ENCODE peak calls at places on chromosomes 1 and 21, in six cellular contexts. N is stomach, T is lower leg skin, A is A549, V is IMR-90, H is breast epithelium. P is an unnamed sample.

GRCh38 chr1:81702903-81703302 is 97.8 kb upstream of the ADGRL2 start:
- DNase-seq in N (no peak), T (no peak), A (peak), V (peak), H (no peak), P (no peak)

GRCh38 chr1:211632808-211633522 is 42.5 kb downstream of the NEK2 start:
- DNase-seq in N (no peak), T (no peak), A (no peak), V (peak), H (no peak), P (peak)

GRCh38 chr21:38249256-38249655 is 7.5 kb upstream of the KCNJ15 start:
- DNase-seq in N (no peak), T (no peak), A (no peak), V (no peak), H (no peak), P (no peak)

GRCh38 chr1:59046730-59047157 is 250.2 kb upstream of the FGGY start:
- DNase-seq in N (peak), T (no peak), A (no peak), V (peak), H (no peak), P (no peak)

GRCh38 chr1:155976913-155977606 is 1.3 kb downstream of the ARHGEF2 start:
- DNase-seq in N (no peak), T (no peak), A (no peak), V (no peak), H (no peak), P (no peak)

GRCh38 chr1:64823691-64824476 is 79.0 kb downstream of the RAVER2 start:
- DNase-seq in N (peak), T (peak), A (peak), V (peak), H (no peak), P (no peak)

GRCh38 chr1:33099290-33100118 is 18.6 kb downstream of the AZIN2 start:
- DNase-seq in N (peak), T (peak), A (no peak), V (peak), H (peak), P (no peak)

GRCh38 chr1:62185677-62186076 is 9.0 kb upstream of the L1TD1 start:
- DNase-seq in N (no peak), T (no peak), A (no peak), V (no peak), H (no peak), P (no peak)

GRCh38 chr1:220879090-220879508 is at the start of gene HLX:
- DNase-seq in N (peak), T (peak), A (peak), V (peak), H (no peak), P (peak)

GRCh38 chr1:68528243-68528642 is 31.4 kb upstream of the DEPDC1 start:
- DNase-seq in N (no peak), T (no peak), A (no peak), V (no peak), H (no peak), P (no peak)

GRCh38 chr1:219276029-219276738 is 102.5 kb downstream of the LYPLAL1 start:
- DNase-seq in N (no peak), T (no peak), A (no peak), V (no peak), H (no peak), P (no peak)

GRCh38 chr1:64811131-64811530 is 66.3 kb downstream of the RAVER2 start:
- DNase-seq in N (no peak), T (no peak), A (no peak), V (no peak), H (no peak), P (no peak)

GRCh38 chr1:151221616-151222015 is 23.3 kb downstream of the PIP5K1A start:
- DNase-seq in N (no peak), T (no peak), A (no peak), V (no peak), H (no peak), P (no peak)

GRCh38 chr1:243507001-243507671 is 251.3 kb downstream of the SDCCAG8 start:
- DNase-seq in N (no peak), T (no peak), A (no peak), V (peak), H (no peak), P (no peak)

DNA sequence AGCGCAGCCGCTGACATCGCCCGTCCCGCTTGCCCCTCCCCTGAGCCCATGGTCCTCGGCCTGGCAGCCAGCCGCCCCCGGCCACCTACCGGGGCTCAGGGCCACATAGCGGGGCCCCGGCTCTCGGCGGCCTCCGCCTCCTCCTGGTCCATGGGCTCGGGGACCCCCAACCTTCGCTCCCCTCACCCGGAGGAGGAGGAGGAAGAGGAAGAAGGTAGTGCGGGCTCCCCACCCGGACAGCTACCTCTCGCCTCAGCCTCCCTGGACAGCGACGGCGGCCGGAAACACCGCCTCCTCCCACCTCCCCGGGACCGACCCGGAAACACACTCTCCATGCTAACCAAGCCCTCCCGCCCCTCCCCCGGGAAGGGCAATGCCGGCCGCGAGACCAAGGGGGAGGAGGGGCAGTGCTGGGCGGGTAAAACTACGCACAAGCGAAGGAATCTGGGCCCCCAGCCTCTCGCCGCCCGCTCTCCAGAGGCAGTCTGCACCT is at the start of gene KIAA0319L:
- DNase-seq in N (peak), T (no peak), A (peak), V (peak), H (no peak), P (peak)
- TF ChIP-seq POLR2A in N (peak), T (no peak), A (peak), V (no peak), H (peak), P (peak)

DNA sequence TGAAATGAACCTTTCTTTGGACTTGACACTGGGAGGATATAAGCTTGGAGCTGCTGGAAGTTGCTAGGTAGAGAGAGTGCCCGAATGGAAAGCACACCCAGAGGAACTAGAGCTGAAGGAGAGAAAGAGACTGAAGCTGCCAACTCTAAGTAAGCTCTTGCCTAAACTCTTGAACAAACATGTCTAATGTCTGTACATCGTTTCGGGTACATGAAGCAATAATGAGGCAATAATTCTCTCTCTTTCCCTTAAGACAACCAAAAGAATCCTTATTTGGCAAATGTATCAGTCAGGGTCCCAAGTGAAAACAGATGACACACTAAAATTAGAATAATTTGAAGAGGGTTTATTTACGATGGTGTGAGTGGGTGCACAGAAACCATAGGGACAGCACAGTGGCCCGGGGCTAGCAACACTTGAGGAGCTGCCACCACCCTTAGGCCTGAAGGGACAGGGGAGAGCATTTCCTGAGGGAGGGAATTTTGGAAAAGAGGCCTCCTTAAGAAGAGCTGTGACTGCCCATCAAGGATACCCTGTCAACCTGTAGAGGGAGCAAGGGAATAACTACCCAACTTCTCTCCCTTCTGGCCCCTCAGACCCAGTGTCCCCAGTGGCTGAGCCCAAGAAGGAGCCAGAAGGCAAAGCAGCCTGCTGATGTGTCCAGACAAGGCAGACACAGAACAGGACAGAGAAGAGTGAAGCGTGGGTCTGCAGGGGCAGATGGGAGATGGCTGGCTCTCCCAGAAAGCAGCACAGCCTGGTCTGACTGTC is 36.1 kb upstream of the KHDRBS1 start:
- DNase-seq in N (no peak), T (no peak), A (peak), V (peak), H (no peak), P (no peak)
- TF ChIP-seq CTCF in N (no peak), T (no peak), A (no peak), V (peak), H (peak), P (no peak)

DNA sequence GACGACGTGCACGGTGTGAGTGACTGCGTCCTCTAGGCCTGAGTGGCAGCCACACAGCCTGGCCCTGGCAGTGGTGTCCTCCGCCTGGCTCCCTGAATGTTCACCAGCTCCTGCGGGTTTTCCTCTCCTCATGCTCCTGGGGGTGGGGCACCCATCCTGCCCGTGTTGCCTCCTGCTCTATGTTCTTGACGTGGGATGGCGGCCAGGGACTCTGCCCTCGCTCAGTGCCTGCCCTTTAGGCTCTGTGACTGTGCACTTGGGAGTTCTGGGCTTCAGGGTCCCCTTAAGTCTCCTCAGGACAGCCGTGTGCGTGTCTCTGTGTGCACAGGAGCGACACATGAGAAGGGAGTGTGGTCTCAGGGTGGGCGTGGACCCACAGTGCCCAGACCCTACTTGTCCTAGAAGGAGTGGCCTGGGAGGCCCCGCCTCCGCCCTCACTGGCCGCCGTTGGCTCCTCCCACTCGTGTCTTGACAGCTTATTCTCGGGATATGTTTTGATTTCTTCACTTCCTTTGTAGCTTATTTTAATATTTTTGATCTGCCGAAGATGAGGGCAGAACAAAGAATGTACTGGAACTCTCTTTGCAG is 3.6 kb downstream of the SKI start:
- DNase-seq in N (peak), T (peak), A (peak), V (peak), H (no peak), P (peak)
- TF ChIP-seq POLR2A in N (no peak), T (no peak), A (no peak), V (no peak), H (no peak), P (peak)

GRCh38 chr1:192609110-192610079 is 26.6 kb upstream of the RGS13 start:
- DNase-seq in N (peak), T (peak), A (no peak), V (no peak), H (no peak), P (peak)
- TF ChIP-seq CTCF in N (no peak), T (no peak), A (no peak), V (no peak), H (no peak), P (no peak)

GRCh38 chr1:113978863-113979702 is at the start of gene OLFML3:
- DNase-seq in N (peak), T (peak), A (peak), V (peak), H (peak), P (no peak)
- TF ChIP-seq POLR2A in N (no peak), T (no peak), A (no peak), V (peak), H (no peak), P (no peak)

DNA sequence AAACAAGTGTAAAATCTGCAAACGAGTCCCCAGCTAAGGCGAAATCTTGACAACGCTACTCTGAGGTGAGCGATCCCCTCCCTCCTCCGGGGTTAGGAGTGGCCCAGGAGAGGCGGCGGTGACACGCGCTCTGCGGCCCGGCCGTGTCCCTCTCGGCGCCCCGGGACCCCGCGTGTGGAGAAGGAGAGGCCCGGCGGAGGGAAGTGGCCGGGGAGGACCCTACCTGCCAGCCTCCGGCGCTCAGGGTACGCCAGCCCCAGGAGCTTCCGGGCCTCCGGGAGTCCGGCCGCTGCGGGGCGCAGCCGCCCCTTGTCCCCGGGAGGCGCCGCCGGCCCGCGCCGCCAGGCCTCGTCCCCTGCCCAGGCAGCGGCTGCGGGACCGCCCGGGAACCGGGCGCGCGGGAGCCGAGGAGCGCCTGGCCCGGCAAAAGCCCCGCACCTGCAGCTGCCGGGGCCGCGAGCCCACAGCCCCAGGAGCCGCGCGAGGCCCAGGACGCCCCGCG is 543 bp downstream of the ABCB10 start:
- DNase-seq in N (peak), T (no peak), A (peak), V (no peak), H (no peak), P (peak)
- TF ChIP-seq CTCF in N (no peak), T (no peak), A (no peak), V (peak), H (no peak), P (peak)

DNA sequence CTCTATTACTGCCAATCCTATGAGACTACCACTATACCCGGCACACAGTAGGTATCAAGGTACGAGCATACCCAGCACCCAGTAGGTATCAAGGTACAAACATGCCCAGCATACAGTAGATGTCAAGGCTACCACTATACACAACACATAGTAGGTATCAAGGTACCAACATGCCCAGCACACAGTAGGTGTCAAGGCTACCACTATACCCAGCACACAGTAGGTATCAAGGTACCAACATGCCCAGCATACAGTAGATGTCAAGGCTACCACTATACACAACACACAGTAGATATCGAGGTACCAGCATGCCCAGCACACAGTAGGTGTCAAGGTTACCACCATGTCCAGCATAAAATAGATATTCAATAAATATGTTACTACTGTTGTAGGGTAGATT is 98.4 kb downstream of the C1orf94 start:
- DNase-seq in N (no peak), T (no peak), A (no peak), V (no peak), H (no peak), P (no peak)
- TF ChIP-seq POLR2A in N (no peak), T (no peak), A (no peak), V (no peak), H (no peak), P (no peak)

GRCh38 chr1:164625004-164625617 is 66.1 kb downstream of the PBX1 start:
- DNase-seq in N (no peak), T (no peak), A (no peak), V (no peak), H (no peak), P (no peak)
- TF ChIP-seq CTCF in N (no peak), T (no peak), A (no peak), V (peak), H (no peak), P (peak)